ENCODE peak calls at places on chromosomes 5 and 9, in nine cellular contexts. K is bronchial epithelial cell, V is astrocyte, U is GM13977, R is upper lobe of right lung, G is lower leg skin, A is coronary artery, F is Calu3, Z is left ventricle myocardium inferior. L is an unnamed sample.

GRCh38 chr9:117278020-117278419 is 136.8 kb downstream of the ASTN2 start:
- DNase-seq in K (no peak), V (no peak), U (no peak), R (no peak), G (no peak), A (no peak), F (no peak), Z (no peak), L (no peak)

GRCh38 chr9:96495341-96495740 is 45.4 kb downstream of the HABP4 start:
- DNase-seq in K (no peak), V (peak; percentile 97), U (no peak), R (peak; percentile 74), G (no peak), A (no peak), F (no peak), Z (no peak), L (no peak)

GRCh38 chr5:16673241-16673998 is 56.6 kb upstream of the RETREG1 start:
- DNase-seq in K (no peak), V (no peak), U (no peak), R (no peak), G (no peak), A (no peak), F (no peak), Z (no peak), L (no peak)

GRCh38 chr5:52837591-52838001 is 49.9 kb downstream of the ITGA1 start:
- DNase-seq in K (no peak), V (peak; percentile 51), U (no peak), R (no peak), G (no peak), A (no peak), F (no peak), Z (no peak), L (no peak)

GRCh38 chr9:93080406-93080805 is 15.6 kb upstream of the CARD19 start:
- DNase-seq in K (no peak), V (no peak), U (no peak), R (peak; percentile 26), G (no peak), A (peak; percentile 43), F (no peak), Z (no peak), L (no peak)

GRCh38 chr5:172459396-172460165 is 5.3 kb upstream of the SH3PXD2B start:
- DNase-seq in K (no peak), V (no peak), U (no peak), R (no peak), G (no peak), A (no peak), F (no peak), Z (no peak), L (no peak)

GRCh38 chr5:181205735-181206401 is 872 bp upstream of the TRIM7 start:
- DNase-seq in K (no peak), V (peak; percentile 23), U (no peak), R (no peak), G (no peak), A (no peak), F (no peak), Z (no peak), L (no peak)

GRCh38 chr5:178241688-178242231 is 9.2 kb upstream of the PHYKPL start:
- DNase-seq in K (no peak), V (no peak), U (no peak), R (no peak), G (no peak), A (no peak), F (no peak), Z (no peak), L (no peak)

GRCh38 chr5:171816666-171817065 is 31.0 kb downstream of the SMIM23 start:
- DNase-seq in K (no peak), V (no peak), U (no peak), R (no peak), G (no peak), A (no peak), F (no peak), Z (no peak), L (no peak)

GRCh38 chr5:142675211-142675599 is 10.7 kb downstream of the FGF1 start:
- DNase-seq in K (no peak), V (no peak), U (no peak), R (no peak), G (no peak), A (no peak), F (no peak), Z (no peak), L (no peak)

GRCh38 chr9:95280745-95281144 is 36.8 kb downstream of the FANCC start:
- DNase-seq in K (no peak), V (no peak), U (no peak), R (no peak), G (no peak), A (no peak), F (no peak), Z (no peak), L (no peak)

GRCh38 chr9:79809477-79809876 is 237.7 kb downstream of the TLE4 start:
- DNase-seq in K (no peak), V (no peak), U (no peak), R (no peak), G (no peak), A (no peak), F (no peak), Z (no peak), L (no peak)

GRCh38 chr5:35151151-35151920 is 79.0 kb downstream of the PRLR start:
- DNase-seq in K (no peak), V (no peak), U (no peak), R (no peak), G (no peak), A (no peak), F (no peak), Z (no peak), L (no peak)

GRCh38 chr9:121298016-121298538 is 30.1 kb downstream of the GSN start:
- DNase-seq in K (no peak), V (no peak), U (no peak), R (no peak), G (no peak), A (peak; percentile 68), F (no peak), Z (no peak), L (no peak)

GRCh38 chr9:128081052-128081451 is 13.0 kb downstream of the SLC25A25 start:
- DNase-seq in K (no peak), V (peak; percentile 81), U (peak; percentile 62), R (no peak), G (no peak), A (no peak), F (no peak), Z (no peak), L (no peak)

GRCh38 chr9:124779368-124780059 is 2.6 kb downstream of the OLFML2A start:
- DNase-seq in K (peak; percentile 93), V (peak; percentile 96), U (no peak), R (peak; percentile 36), G (peak; percentile 13), A (no peak), F (peak; percentile 32), Z (no peak), L (peak; percentile 42)

GRCh38 chr9:115226152-115226551 is 108.2 kb upstream of the TNC start:
- DNase-seq in K (no peak), V (no peak), U (no peak), R (no peak), G (no peak), A (no peak), F (peak; percentile 6), Z (no peak), L (no peak)
- TF ChIP-seq CTCF in K (no peak), V (no peak), U (no peak), R (no peak), G (no peak), A (no peak), F (no peak), Z (no peak), L (no peak)

GRCh38 chr5:123369371-123369968 is 53.7 kb downstream of the CEP120 start:
- DNase-seq in K (no peak), V (no peak), U (no peak), R (no peak), G (no peak), A (no peak), F (no peak), Z (no peak), L (no peak)

GRCh38 chr5:123364443-123364842 is 58.8 kb downstream of the CEP120 start:
- DNase-seq in K (no peak), V (no peak), U (no peak), R (no peak), G (no peak), A (no peak), F (no peak), Z (no peak), L (no peak)

GRCh38 chr5:123365163-123365562 is 58.0 kb downstream of the CEP120 start:
- DNase-seq in K (no peak), V (no peak), U (no peak), R (no peak), G (no peak), A (no peak), F (no peak), Z (no peak), L (no peak)

GRCh38 chr5:123371575-123372179 is 51.5 kb downstream of the CEP120 start:
- DNase-seq in K (peak; percentile 12), V (no peak), U (no peak), R (peak; percentile 75), G (no peak), A (no peak), F (peak; percentile 77), Z (peak; percentile 18), L (peak; percentile 18)

DNA sequence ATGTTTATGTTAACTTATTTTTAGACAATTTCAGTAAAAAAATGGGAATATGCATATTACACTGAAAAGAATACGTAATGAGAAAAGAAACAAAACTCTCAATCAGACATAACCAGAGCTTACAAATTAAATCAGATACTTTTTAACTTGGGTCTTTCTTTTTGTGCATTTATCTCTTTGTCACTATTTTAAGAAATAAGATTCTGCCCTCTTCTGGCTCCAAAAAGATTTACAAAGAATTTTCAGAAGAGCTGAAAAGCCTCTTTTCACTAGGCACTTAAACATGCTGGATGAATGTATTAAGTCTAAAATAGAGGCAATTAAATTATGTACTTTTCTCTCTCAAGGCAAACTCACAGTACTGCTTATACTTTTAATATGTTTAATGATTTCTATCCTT is 55.5 kb downstream of the CEP120 start:
- DNase-seq in K (peak; percentile 27), V (peak; percentile 9), U (no peak), R (no peak), G (no peak), A (no peak), F (no peak), Z (no peak), L (no peak)
- TF ChIP-seq CTCF in K (no peak), V (peak; percentile 17), U (peak; percentile 26), R (peak; percentile 34), G (no peak), A (no peak), F (peak; percentile 30), Z (peak; percentile 40), L (peak; percentile 42)

GRCh38 chr9:87513171-87513570 is 15.5 kb downstream of the DAPK1 start:
- DNase-seq in K (no peak), V (no peak), U (no peak), R (no peak), G (no peak), A (no peak), F (no peak), Z (no peak), L (no peak)
- TF ChIP-seq CTCF in K (no peak), V (no peak), U (no peak), R (no peak), G (no peak), A (no peak), F (no peak), Z (no peak), L (no peak)

DNA sequence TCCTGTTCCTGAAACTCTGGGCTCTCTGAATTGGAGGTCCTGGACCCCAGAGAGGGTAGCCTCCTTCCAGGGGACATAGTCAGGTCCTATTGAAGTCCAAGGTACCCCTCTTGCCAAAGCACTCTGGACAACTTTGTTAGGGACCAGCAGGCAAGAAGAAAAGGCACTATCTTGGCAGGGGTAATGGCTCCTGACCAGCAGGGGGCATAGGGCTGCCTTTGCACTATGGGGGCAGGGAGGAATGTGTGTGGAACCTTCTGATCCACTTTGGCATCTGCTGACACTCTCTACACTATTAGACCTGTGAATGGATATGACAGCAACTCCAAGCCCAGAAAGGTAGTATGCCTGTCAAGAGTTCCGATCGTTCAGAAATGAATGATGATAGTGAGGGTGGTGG is 179.0 kb upstream of the CD180 start:
- DNase-seq in K (no peak), V (no peak), U (no peak), R (no peak), G (no peak), A (no peak), F (peak; percentile 4), Z (no peak), L (no peak)
- TF ChIP-seq CTCF in K (peak; percentile 32), V (no peak), U (peak; percentile 23), R (no peak), G (no peak), A (no peak), F (peak; percentile 18), Z (no peak), L (no peak)